ENCODE peak calls at places on chromosomes 1 and 21, in ten cellular contexts. W is epithelial cell of esophagus; H is transverse colon; C is kidney; J is CD8-positive, alpha-beta T cell; V is fibroblast of mammary gland; G is uterus; K is heart right ventricle; X is choroid plexus epithelial cell; O is AG04449. Y is an unnamed sample.

GRCh38 chr1:171727778-171728177 is 14.1 kb downstream of the VAMP4 start:
- DNase-seq in W (no peak), H (no peak), C (no peak), J (no peak), V (no peak), G (no peak), K (no peak), X (no peak), O (no peak), Y (no peak)

GRCh38 chr21:15638856-15639549 is 90.8 kb upstream of the USP25 start:
- DNase-seq in W (peak; percentile 89), H (no peak), C (no peak), J (no peak), V (no peak), G (peak; percentile 50), K (no peak), X (peak; percentile 69), O (no peak), Y (no peak)

GRCh38 chr1:12150456-12151200 is 16.2 kb upstream of the TNFRSF1B start:
- DNase-seq in W (no peak), H (no peak), C (no peak), J (no peak), V (no peak), G (no peak), K (no peak), X (peak; percentile 61), O (no peak), Y (no peak)

GRCh38 chr1:55443175-55443933 is 228.2 kb upstream of the USP24 start:
- DNase-seq in W (peak; percentile 70), H (peak; percentile 65), C (peak; percentile 85), J (no peak), V (peak; percentile 100), G (peak; percentile 85), K (peak; percentile 44), X (peak; percentile 96), O (peak; percentile 92), Y (no peak)

GRCh38 chr1:5620997-5621396 is 371.2 kb downstream of the NPHP4 start:
- DNase-seq in W (peak; percentile 4), H (no peak), C (no peak), J (no peak), V (no peak), G (no peak), K (no peak), X (no peak), O (no peak), Y (no peak)

GRCh38 chr1:30305061-30305460 is 418.3 kb downstream of the MATN1 start:
- DNase-seq in W (no peak), H (no peak), C (no peak), J (no peak), V (no peak), G (no peak), K (no peak), X (no peak), O (no peak), Y (no peak)

GRCh38 chr1:147579532-147580199 is 38.4 kb downstream of the BCL9 start:
- DNase-seq in W (no peak), H (peak; percentile 35), C (peak; percentile 79), J (no peak), V (peak; percentile 31), G (no peak), K (no peak), X (peak; percentile 34), O (no peak), Y (no peak)

GRCh38 chr1:246428542-246429308 is 78.4 kb downstream of the SMYD3 start:
- DNase-seq in W (peak; percentile 56), H (no peak), C (no peak), J (no peak), V (peak; percentile 97), G (no peak), K (no peak), X (peak; percentile 77), O (peak; percentile 86), Y (no peak)

GRCh38 chr1:43932786-43933385 is 715 bp upstream of the ARTN start:
- DNase-seq in W (peak; percentile 82), H (no peak), C (no peak), J (no peak), V (peak; percentile 57), G (no peak), K (no peak), X (peak; percentile 43), O (no peak), Y (no peak)

GRCh38 chr21:27221084-27221483 is 254.2 kb upstream of the ADAMTS5 start:
- DNase-seq in W (no peak), H (no peak), C (no peak), J (no peak), V (no peak), G (no peak), K (no peak), X (no peak), O (no peak), Y (no peak)

GRCh38 chr21:36615274-36615964 is 83.5 kb upstream of the SIM2 start:
- DNase-seq in W (no peak), H (no peak), C (no peak), J (no peak), V (no peak), G (no peak), K (no peak), X (no peak), O (no peak), Y (no peak)

GRCh38 chr1:215523128-215523861 is 43.8 kb upstream of the KCTD3 start:
- DNase-seq in W (no peak), H (no peak), C (no peak), J (no peak), V (peak; percentile 48), G (no peak), K (no peak), X (peak; percentile 42), O (no peak), Y (no peak)
- TF ChIP-seq CTCF in W (no peak), H (no peak), C (no peak), J (no peak), V (peak; percentile 35), G (no peak), K (no peak), X (peak; percentile 25), O (no peak), Y (no peak)

GRCh38 chr1:72620453-72620852 is 338.1 kb upstream of the NEGR1 start:
- DNase-seq in W (no peak), H (no peak), C (no peak), J (no peak), V (no peak), G (no peak), K (no peak), X (no peak), O (no peak), Y (no peak)

DNA sequence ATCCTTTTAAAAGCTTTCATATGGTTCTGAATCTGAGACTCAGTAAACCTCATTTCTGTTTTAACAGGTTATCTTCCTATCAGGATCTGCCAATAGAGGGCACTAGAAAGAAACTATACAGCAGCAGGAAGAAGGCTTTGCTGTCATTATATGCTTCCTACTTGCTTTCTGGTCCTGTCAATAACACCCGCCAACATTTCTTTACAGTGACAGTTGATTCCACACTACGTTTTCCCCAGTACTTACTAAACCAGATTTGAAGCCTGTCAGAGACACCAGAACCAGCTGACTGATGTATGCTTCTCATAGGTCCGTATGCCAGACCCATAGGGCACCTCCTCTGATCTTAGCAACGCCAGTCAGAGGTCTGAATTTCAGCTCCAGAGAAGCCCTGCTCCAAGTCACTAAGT is 341.0 kb upstream of the NEGR1 start:
- DNase-seq in W (peak; percentile 57), H (no peak), C (no peak), J (no peak), V (peak; percentile 56), G (no peak), K (no peak), X (peak; percentile 43), O (peak; percentile 0), Y (no peak)
- TF ChIP-seq CTCF in W (peak; percentile 68), H (peak; percentile 37), C (peak; percentile 33), J (no peak), V (peak; percentile 78), G (peak; percentile 8), K (peak; percentile 16), X (peak; percentile 51), O (peak; percentile 58), Y (no peak)

GRCh38 chr1:162023181-162023546 is 505 bp downstream of the OLFML2B start:
- DNase-seq in W (no peak), H (no peak), C (peak; percentile 68), J (no peak), V (no peak), G (no peak), K (peak; percentile 10), X (no peak), O (no peak), Y (no peak)

GRCh38 chr1:162026906-162027305 is 3.2 kb upstream of the OLFML2B start:
- DNase-seq in W (no peak), H (no peak), C (no peak), J (no peak), V (peak; percentile 92), G (no peak), K (no peak), X (peak; percentile 83), O (no peak), Y (no peak)

GRCh38 chr1:162021124-162021523 is 2.5 kb downstream of the OLFML2B start:
- DNase-seq in W (no peak), H (no peak), C (no peak), J (no peak), V (no peak), G (no peak), K (no peak), X (no peak), O (no peak), Y (no peak)

GRCh38 chr1:162022626-162023025 is 1.0 kb downstream of the OLFML2B start:
- DNase-seq in W (no peak), H (no peak), C (no peak), J (no peak), V (peak; percentile 27), G (no peak), K (no peak), X (no peak), O (no peak), Y (no peak)

DNA sequence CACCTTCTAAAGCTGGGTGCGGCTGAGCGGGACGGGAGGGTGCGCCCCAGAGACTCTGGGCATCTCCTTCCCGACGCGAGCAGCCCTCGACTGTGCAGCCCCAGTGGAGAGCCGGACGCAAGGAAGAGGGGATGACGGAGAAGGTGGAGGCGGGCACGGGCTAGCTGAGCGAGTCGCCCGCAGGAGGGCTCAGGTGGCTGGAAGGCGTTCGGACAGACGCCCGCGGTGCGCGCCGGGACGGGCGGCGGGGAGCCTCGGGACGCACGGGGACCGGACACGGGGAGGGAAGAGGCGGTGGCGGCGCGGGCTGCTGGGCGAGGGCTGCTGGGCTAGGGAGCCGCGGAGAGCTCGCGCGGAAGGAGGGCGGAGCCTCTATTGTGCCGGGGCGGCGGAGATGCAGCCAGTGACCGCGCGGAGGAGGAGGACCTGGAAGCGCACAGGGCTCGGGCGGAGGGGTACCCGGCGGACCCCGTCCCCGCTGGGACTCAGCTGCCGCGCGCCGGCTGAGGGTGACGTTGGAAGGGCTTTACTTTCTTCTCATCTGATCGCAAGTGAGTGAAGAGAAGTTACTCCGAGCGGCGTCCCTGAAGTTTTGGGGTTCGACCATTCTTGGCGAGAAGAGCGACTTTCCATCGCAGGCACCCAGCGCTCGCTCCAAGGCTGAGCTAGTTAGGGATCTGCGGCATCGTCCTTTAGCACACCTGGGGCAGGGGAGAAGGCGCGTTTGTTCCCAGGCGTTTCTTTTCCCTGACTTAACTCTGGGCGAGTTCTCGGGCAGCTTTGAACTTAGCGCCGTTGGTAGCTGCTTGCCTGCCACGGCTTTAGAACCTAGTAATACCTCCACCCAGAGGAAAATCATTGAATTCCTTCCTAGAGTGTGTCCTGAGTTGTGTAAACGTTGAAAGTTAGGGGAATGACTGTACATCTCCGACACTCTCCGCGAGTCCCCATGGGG is at the start of gene OLFML2B:
- DNase-seq in W (peak; percentile 80), H (peak; percentile 60), C (peak; percentile 86), J (peak; percentile 6), V (peak; percentile 93), G (peak; percentile 49), K (peak; percentile 76), X (peak; percentile 89), O (peak; percentile 46), Y (no peak)
- TF ChIP-seq CTCF in W (peak; percentile 25), H (no peak), C (peak; percentile 15), J (no peak), V (peak; percentile 54), G (no peak), K (no peak), X (peak; percentile 69), O (peak; percentile 39), Y (no peak)

GRCh38 chr1:93846151-93846928 is 32.7 kb downstream of the DNTTIP2 start:
- DNase-seq in W (peak; percentile 84), H (peak; percentile 91), C (peak; percentile 96), J (peak; percentile 81), V (peak; percentile 70), G (peak; percentile 88), K (peak; percentile 89), X (peak; percentile 85), O (no peak), Y (peak; percentile 85)
- TF ChIP-seq CTCF in W (peak; percentile 43), H (peak; percentile 32), C (peak; percentile 35), J (no peak), V (no peak), G (peak; percentile 32), K (peak; percentile 25), X (peak; percentile 39), O (peak; percentile 57), Y (no peak)

Y was measured in activated B cell treated with CpG ODN at 0.5 μM for 24 hours.